ENCODE peak calls at places on chromosomes 12 and 14, in six cellular contexts. N is CD8-positive, alpha-beta T cell; V is cardiac muscle cell; I is prostate gland; M is aorta; S is neuronal stem cell. E is an unnamed sample. For H3K4me1 and H3K36me3, the result is how much of the 10 kb centered on the place peaks cover.

GRCh38 chr12:49868952-49869815 is 26.3 kb upstream of the BCDIN3D start:
- DNase-seq in N (no peak), V (peak), I (peak), M (peak), S (no peak), E (no peak)

GRCh38 chr12:124733086-124733485 is 130.6 kb downstream of the SCARB1 start:
- DNase-seq in N (no peak), V (no peak), I (no peak), M (no peak), S (no peak), E (no peak)

GRCh38 chr12:84599539-84599938 is 313.1 kb downstream of the SLC6A15 start:
- DNase-seq in N (no peak), V (no peak), I (no peak), M (no peak), S (no peak), E (no peak)

GRCh38 chr12:66132408-66132807 is 1.9 kb upstream of the LLPH start:
- DNase-seq in N (no peak), V (peak), I (no peak), M (no peak), S (no peak), E (no peak)

GRCh38 chr12:10197879-10198278 is 14.8 kb upstream of the GABARAPL1 start:
- DNase-seq in N (no peak), V (no peak), I (no peak), M (no peak), S (no peak), E (no peak)

GRCh38 chr14:100222219-100223093 is 16.5 kb upstream of the YY1 start:
- DNase-seq in N (no peak), V (no peak), I (no peak), M (no peak), S (no peak), E (no peak)

GRCh38 chr12:104486943-104487819 is 30.4 kb downstream of the CHST11 start:
- DNase-seq in N (no peak), V (no peak), I (no peak), M (no peak), S (no peak), E (no peak)

GRCh38 chr14:103517626-103518415 is 4.8 kb downstream of the CKB start:
- DNase-seq in N (no peak), V (no peak), I (no peak), M (peak), S (no peak), E (peak)

GRCh38 chr12:2284321-2284813 is 231.6 kb downstream of the CACNA1C start:
- DNase-seq in N (no peak), V (no peak), I (no peak), M (no peak), S (no peak), E (no peak)

GRCh38 chr14:59303216-59303615 is 114.7 kb downstream of the DAAM1 start:
- DNase-seq in N (no peak), V (no peak), I (no peak), M (no peak), S (no peak), E (no peak)

GRCh38 chr14:73058923-73059311 is 583 bp downstream of the RBM25 start:
- DNase-seq in N (no peak), V (peak), I (peak), M (peak), S (no peak), E (no peak)

GRCh38 chr14:45558183-45558582 is 305.2 kb upstream of the MIS18BP1 start:
- DNase-seq in N (no peak), V (no peak), I (no peak), M (no peak), S (no peak), E (no peak)

GRCh38 chr12:51528852-51529545 is 62.0 kb upstream of the SCN8A start:
- DNase-seq in N (no peak), V (no peak), I (no peak), M (no peak), S (no peak), E (no peak)

GRCh38 chr12:128790221-128790620 is 33.5 kb downstream of the SLC15A4 start:
- DNase-seq in N (no peak), V (no peak), I (no peak), M (no peak), S (no peak), E (no peak)

GRCh38 chr12:25957898-25958253 is 606 bp upstream of the RASSF8 start:
- DNase-seq in N (no peak), V (no peak), I (no peak), M (no peak), S (no peak), E (no peak)

GRCh38 chr14:65101631-65102440 is 481 bp downstream of the MAX start:
- DNase-seq in N (peak), V (peak), I (no peak), M (peak), S (peak), E (peak)

GRCh38 chr12:107449891-107450290 is 235.7 kb upstream of the PWP1 start:
- DNase-seq in N (no peak), V (no peak), I (no peak), M (no peak), S (no peak), E (no peak)

GRCh38 chr12:110159671-110160245 is 35.6 kb downstream of the IFT81 start:
- DNase-seq in N (no peak), V (no peak), I (no peak), M (no peak), S (no peak), E (no peak)

GRCh38 chr12:108043750-108044149 is 85.3 kb upstream of the WSCD2 start:
- DNase-seq in N (no peak), V (peak), I (no peak), M (no peak), S (no peak), E (no peak)

GRCh38 chr14:37546621-37547447 is 48.2 kb downstream of the FOXA1 start:
- DNase-seq in N (no peak), V (peak), I (peak), M (no peak), S (no peak), E (no peak)

GRCh38 chr14:104978774-104979691 is 859 bp upstream of the AHNAK2 start:
- DNase-seq in N (no peak), V (no peak), I (no peak), M (peak), S (no peak), E (no peak)

GRCh38 chr12:110638792-110639191 is 24.9 kb downstream of the TCTN1 start:
- DNase-seq in N (no peak), V (no peak), I (no peak), M (no peak), S (no peak), E (no peak)

GRCh38 chr12:29782821-29783772 is 645 bp downstream of the TMTC1 start:
- DNase-seq in N (no peak), V (peak), I (peak), M (peak), S (peak), E (no peak)

GRCh38 chr14:45089813-45090212 is 5.9 kb downstream of the PRPF39 start:
- DNase-seq in N (no peak), V (no peak), I (no peak), M (no peak), S (no peak), E (no peak)

GRCh38 chr12:110591508-110592051 is 8.5 kb upstream of the PPTC7 start:
- DNase-seq in N (no peak), V (peak), I (no peak), M (no peak), S (no peak), E (no peak)

GRCh38 chr12:76042147-76042546 is 10.6 kb upstream of the PHLDA1 start:
- DNase-seq in N (no peak), V (no peak), I (no peak), M (no peak), S (no peak), E (no peak)

GRCh38 chr14:79084861-79085260 is 914.7 kb downstream of the NRXN3 start:
- DNase-seq in N (no peak), V (no peak), I (no peak), M (no peak), S (no peak), E (no peak)

GRCh38 chr12:105013892-105014291 is 27.8 kb downstream of the NOPCHAP1 start:
- DNase-seq in N (no peak), V (no peak), I (no peak), M (no peak), S (no peak), E (no peak)

GRCh38 chr14:80567905-80568512 is 356.7 kb upstream of the DIO2 start:
- DNase-seq in N (no peak), V (no peak), I (no peak), M (no peak), S (no peak), E (no peak)

GRCh38 chr12:51244269-51244668 is 5.6 kb downstream of the DAZAP2 start:
- DNase-seq in N (no peak), V (no peak), I (no peak), M (no peak), S (no peak), E (no peak)

GRCh38 chr14:94213021-94213420 is 38.9 kb downstream of the PPP4R4 start:
- DNase-seq in N (no peak), V (no peak), I (no peak), M (no peak), S (no peak), E (no peak)

GRCh38 chr14:51938137-51938536 is 51.2 kb upstream of the RTRAF start:
- DNase-seq in N (no peak), V (no peak), I (no peak), M (no peak), S (no peak), E (no peak)

GRCh38 chr12:92695577-92695976 is 7.2 kb upstream of the PLEKHG7 start:
- DNase-seq in N (no peak), V (no peak), I (no peak), M (no peak), S (no peak), E (no peak)

GRCh38 chr14:55412686-55413085 is 1.1 kb upstream of the ATG14 start:
- DNase-seq in N (no peak), V (no peak), I (peak), M (no peak), S (no peak), E (no peak)
- H3K4me1 ChIP-seq in N (under half), V (under half), I (under half), M (under half), S (under half), E (under half)

GRCh38 chr12:57156701-57157403 is 9.4 kb upstream of the LRP1-AS start:
- DNase-seq in N (no peak), V (no peak), I (no peak), M (no peak), S (no peak), E (no peak)
- H3K27ac ChIP-seq in N (no peak), V (no peak), I (no peak), M (no peak), S (no peak), E (no peak)

GRCh38 chr12:48067250-48067938 is 38.5 kb downstream of the SENP1 start:
- DNase-seq in N (no peak), V (peak), I (no peak), M (no peak), S (no peak), E (no peak)

GRCh38 chr12:48070033-48070432 is 35.8 kb downstream of the SENP1 start:
- DNase-seq in N (no peak), V (no peak), I (no peak), M (no peak), S (no peak), E (no peak)

GRCh38 chr12:48070731-48071130 is 35.1 kb downstream of the SENP1 start:
- DNase-seq in N (no peak), V (no peak), I (no peak), M (no peak), S (no peak), E (no peak)

GRCh38 chr12:48069253-48069652 is 36.6 kb downstream of the SENP1 start:
- DNase-seq in N (no peak), V (no peak), I (no peak), M (no peak), S (no peak), E (no peak)

DNA sequence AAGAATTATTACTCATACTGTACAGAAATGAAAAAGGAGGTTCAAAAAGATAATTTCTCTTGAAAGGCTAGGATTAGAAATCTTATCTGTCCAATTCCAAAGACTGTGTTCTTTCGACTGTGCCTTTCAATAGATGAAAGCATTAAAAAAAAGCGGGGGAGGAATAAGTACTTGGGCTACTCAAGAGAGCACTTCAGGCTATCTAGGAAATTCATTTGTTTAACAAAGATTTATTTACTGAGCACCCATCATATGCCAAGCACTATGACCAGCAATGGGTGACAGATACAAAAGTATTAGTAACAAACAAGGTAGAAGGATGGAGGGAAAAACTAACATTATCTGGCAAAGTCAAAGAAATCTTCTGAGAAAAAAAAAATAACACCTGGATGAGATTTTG is 37.4 kb downstream of the SENP1 start:
- DNase-seq in N (no peak), V (peak), I (no peak), M (no peak), S (no peak), E (no peak)
- H3K36me3 ChIP-seq in N (under half), V (under half), I (under half), M (under half), S (under half), E (under half)

GRCh38 chr12:56715798-56716197 is 9.3 kb downstream of the NACA start:
- DNase-seq in N (no peak), V (no peak), I (no peak), M (peak), S (no peak), E (no peak)
- H3K4me1 ChIP-seq in N (under half), V (under half), I (under half), M (under half), S (under half), E (under half)

E was measured in CD8-positive, alpha-beta memory T cell.